ENCODE peak calls at places on chromosomes 2 and 18, in eight cellular contexts. P, I, S, H, V, L, D and K are unnamed samples.

GRCh38 chr2:46954951-46955571 is 39.5 kb upstream of the MCFD2 start:
- DNase-seq in D (peak; percentile 82), L (peak; percentile 66), H (no peak), S (no peak), V (peak; percentile 57), P (no peak), I (peak; percentile 78), K (peak; percentile 84)

GRCh38 chr2:172931923-172932520 is 143.6 kb upstream of the MAP3K20 start:
- DNase-seq in V (peak; percentile 52), D (peak; percentile 87), H (no peak), I (peak; percentile 81), P (peak; percentile 61), S (peak; percentile 60), L (no peak), K (peak; percentile 77)

GRCh38 chr2:190079160-190079559 is 16.6 kb upstream of the MSTN start:
- DNase-seq in V (no peak), S (no peak), H (no peak), P (no peak), D (no peak), L (no peak), I (no peak), K (no peak)

GRCh38 chr18:60018801-60019462 is 119.1 kb downstream of the PMAIP1 start:
- DNase-seq in D (no peak), L (no peak), S (no peak), I (no peak), P (no peak), V (no peak), H (no peak), K (no peak)

GRCh38 chr18:58392336-58393000 is 236.4 kb downstream of the ALPK2 start:
- DNase-seq in V (no peak), L (no peak), H (no peak), S (peak; percentile 12), P (no peak), D (peak; percentile 28), I (peak; percentile 28), K (no peak)

GRCh38 chr2:240557808-240558207 is at the start of gene ANKMY1:
- DNase-seq in D (peak; percentile 88), L (no peak), V (peak; percentile 76), H (peak; percentile 89), P (no peak), S (peak; percentile 70), I (peak; percentile 41), K (no peak)

GRCh38 chr2:214215107-214215506 is 195.7 kb upstream of the VWC2L start:
- DNase-seq in I (no peak), V (no peak), H (no peak), D (no peak), P (no peak), S (no peak), L (no peak), K (no peak)

GRCh38 chr2:207805566-207806226 is 36.0 kb upstream of the FZD5 start:
- DNase-seq in S (no peak), P (no peak), H (no peak), D (no peak), I (no peak), L (no peak), V (no peak), K (no peak)

GRCh38 chr2:68837164-68837860 is 33.9 kb downstream of the BMP10 start:
- DNase-seq in S (peak; percentile 92), L (no peak), H (peak; percentile 94), I (peak; percentile 45), V (peak; percentile 76), D (peak; percentile 75), P (peak; percentile 85), K (peak; percentile 69)

GRCh38 chr18:79510731-79511141 is 115.0 kb downstream of the NFATC1 start:
- DNase-seq in H (peak; percentile 75), S (peak; percentile 20), L (no peak), V (no peak), P (no peak), I (peak; percentile 15), D (no peak), K (peak; percentile 10)

GRCh38 chr18:8668381-8668780 is 37.0 kb upstream of the MTCL1 start:
- DNase-seq in D (no peak), I (no peak), S (no peak), L (no peak), P (no peak), V (no peak), H (no peak), K (no peak)

GRCh38 chr2:55026202-55026601 is 24.0 kb downstream of the RTN4 start:
- DNase-seq in D (no peak), P (peak; percentile 48), V (no peak), H (no peak), L (no peak), I (no peak), S (no peak), K (no peak)

GRCh38 chr2:48248251-48248933 is 281.6 kb upstream of the STON1 start:
- DNase-seq in V (no peak), D (peak; percentile 69), I (no peak), P (no peak), L (no peak), H (no peak), S (peak; percentile 28), K (no peak)

GRCh38 chr2:241798081-241798630 is 10.8 kb upstream of the NEU4 start:
- DNase-seq in V (no peak), P (no peak), S (no peak), D (no peak), I (peak; percentile 12), H (peak; percentile 69), L (no peak), K (no peak)

GRCh38 chr2:223044916-223045700 is 6.9 kb upstream of the KCNE4 start:
- DNase-seq in I (no peak), P (no peak), S (no peak), V (no peak), H (no peak), D (no peak), L (no peak), K (no peak)

GRCh38 chr2:149001496-149001895 is 37.0 kb upstream of the LYPD6B start:
- DNase-seq in I (no peak), V (no peak), L (no peak), P (no peak), H (no peak), S (no peak), D (no peak), K (no peak)

GRCh38 chr2:17813742-17814458 is 2.4 kb upstream of the MSGN1 start:
- DNase-seq in I (no peak), L (no peak), V (peak; percentile 48), P (peak; percentile 84), D (no peak), H (no peak), S (no peak), K (no peak)
- H3K4me3 ChIP-seq in I (no peak overlapping the region), L (peak overlapping the region; percentile 23), V (peak overlapping the region; percentile 9), P (peak overlapping the region; percentile 50), D (no peak overlapping the region), H (no peak overlapping the region), S (no peak overlapping the region), K (peak overlapping the region; percentile 3)

GRCh38 chr2:37621199-37621598 is 50.2 kb downstream of the CDC42EP3 start:
- DNase-seq in V (no peak), H (no peak), I (no peak), S (no peak), P (no peak), D (no peak), L (no peak), K (no peak)
- H3K4me1 ChIP-seq in V (no peaks in the 10 kb centered on the region), H (peaks cover 44% of the 10 kb centered on the region), I (peaks cover 7% of the 10 kb centered on the region), S (peaks cover 12% of the 10 kb centered on the region), P (peaks cover 12% of the 10 kb centered on the region), D (peaks cover 19% of the 10 kb centered on the region), L (peaks cover 31% of the 10 kb centered on the region), K (peaks cover 13% of the 10 kb centered on the region)

GRCh38 chr2:221500501-221501209 is 71.4 kb downstream of the EPHA4 start:
- DNase-seq in S (no peak), V (no peak), P (no peak), I (no peak), L (no peak), D (no peak), H (no peak), K (no peak)
- H3K4me3 ChIP-seq in S (peak overlapping the region; percentile 33), V (no peak overlapping the region), P (no peak overlapping the region), I (no peak overlapping the region), L (no peak overlapping the region), D (no peak overlapping the region), H (no peak overlapping the region), K (no peak overlapping the region)

GRCh38 chr2:40435426-40436092 is 16.3 kb downstream of the SLC8A1 start:
- DNase-seq in I (no peak), S (no peak), P (no peak), H (no peak), V (no peak), D (no peak), L (no peak), K (no peak)
- H3K4me1 ChIP-seq in I (no peaks in the 10 kb centered on the region), S (peaks cover 7% of the 10 kb centered on the region), P (peaks cover 6% of the 10 kb centered on the region), H (peaks cover 5% of the 10 kb centered on the region), V (peaks cover 20% of the 10 kb centered on the region), D (no peaks in the 10 kb centered on the region), L (peaks cover 24% of the 10 kb centered on the region), K (peaks cover 64% of the 10 kb centered on the region)

GRCh38 chr18:55316615-55317184 is 271.3 kb downstream of the TCF4 start:
- DNase-seq in V (no peak), P (no peak), L (no peak), D (no peak), H (no peak), S (no peak), I (no peak), K (no peak)
- H3K4me3 ChIP-seq in V (peak overlapping the region; percentile 79), P (no peak overlapping the region), L (peak overlapping the region; percentile 9), D (no peak overlapping the region), H (no peak overlapping the region), S (no peak overlapping the region), I (no peak overlapping the region), K (no peak overlapping the region)

DNA sequence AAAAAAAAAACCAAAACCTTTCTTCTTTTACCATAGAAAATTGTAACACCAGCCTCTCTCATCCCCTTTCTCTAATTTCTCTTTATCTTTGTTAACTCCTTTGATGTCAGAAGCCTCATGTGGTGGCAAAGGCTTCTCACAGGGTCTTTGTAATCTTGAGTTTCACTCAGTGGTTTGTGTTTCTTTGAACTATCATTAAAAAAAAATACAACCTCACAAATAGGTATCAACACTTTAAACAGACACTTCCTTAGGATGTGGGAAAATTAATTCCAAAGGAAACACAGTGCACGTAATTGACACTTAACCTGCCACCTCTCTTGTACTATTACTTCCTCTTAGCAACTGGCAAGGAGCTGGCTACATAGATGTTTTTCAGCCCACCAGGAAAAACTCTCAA is 193.3 kb downstream of the MYO3B start:
- DNase-seq in I (no peak), S (no peak), L (no peak), D (no peak), P (no peak), H (no peak), V (no peak), K (no peak)
- H3K4me1 ChIP-seq in I (no peaks in the 10 kb centered on the region), S (no peaks in the 10 kb centered on the region), L (no peaks in the 10 kb centered on the region), D (peaks cover 3% of the 10 kb centered on the region), P (no peaks in the 10 kb centered on the region), H (no peaks in the 10 kb centered on the region), V (no peaks in the 10 kb centered on the region), K (no peaks in the 10 kb centered on the region)

DNA sequence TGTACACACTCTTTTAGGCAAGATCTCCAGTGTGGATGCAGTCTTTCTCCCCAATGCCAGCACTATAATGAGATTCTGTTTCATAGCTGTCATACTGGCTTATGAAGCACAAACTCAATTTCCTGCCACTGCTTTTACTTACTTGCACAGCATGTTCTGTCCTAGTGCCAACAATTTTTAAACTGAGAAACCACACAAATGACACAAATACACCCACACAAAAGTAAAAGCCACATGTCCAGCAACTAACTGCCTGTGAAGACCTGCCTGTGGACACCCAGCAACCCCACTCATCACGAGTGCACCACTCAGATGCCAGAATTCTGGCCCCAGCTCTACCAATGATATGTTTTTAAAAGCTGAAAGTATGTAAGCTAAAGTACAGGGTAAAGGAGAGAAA is 29.6 kb upstream of the RNU4ATAC start:
- DNase-seq in S (no peak), L (no peak), P (no peak), H (no peak), I (no peak), D (no peak), V (no peak), K (no peak)
- H3K4me3 ChIP-seq in S (no peak overlapping the region), L (no peak overlapping the region), P (no peak overlapping the region), H (no peak overlapping the region), I (no peak overlapping the region), D (no peak overlapping the region), V (no peak overlapping the region), K (no peak overlapping the region)